ENCODE peak calls at places on chromosomes 7 and 10, in five cellular contexts. F is heart left ventricle, B is kidney epithelial cell, J is HepG2, I is choroid plexus epithelial cell. Y is an unnamed sample.

GRCh38 chr10:27759483-27760281 is 14.1 kb upstream of the MKX start:
- DNase-seq in J (no peak), I (no peak), B (no peak), F (no peak), Y (no peak)

GRCh38 chr10:85786401-85786899 is 580.1 kb downstream of the GRID1 start:
- DNase-seq in B (no peak), I (no peak), F (peak), J (no peak), Y (no peak)

GRCh38 chr10:112525215-112525614 is 78.2 kb downstream of the VTI1A start:
- DNase-seq in B (no peak), I (no peak), J (no peak), F (no peak), Y (no peak)

GRCh38 chr7:92135100-92135429 is 788 bp upstream of the CYP51A1 start:
- DNase-seq in F (no peak), I (peak), B (no peak), J (peak), Y (peak)

GRCh38 chr7:155918720-155919399 is 106.6 kb upstream of the SHH start:
- DNase-seq in B (peak), F (peak), I (peak), J (peak), Y (peak)

GRCh38 chr10:33882996-33883395 is 548.5 kb upstream of the NRP1 start:
- DNase-seq in J (no peak), F (no peak), B (no peak), I (no peak), Y (no peak)

GRCh38 chr10:8628351-8628750 is 573.9 kb downstream of the GATA3 start:
- DNase-seq in B (peak), F (no peak), J (no peak), I (no peak), Y (no peak)

GRCh38 chr10:122786269-122786668 is 59.4 kb downstream of the CUZD1 start:
- DNase-seq in J (peak), F (no peak), I (peak), B (no peak), Y (no peak)

GRCh38 chr7:27551803-27552202 is 110.9 kb downstream of the HIBADH start:
- DNase-seq in J (no peak), B (no peak), I (no peak), F (no peak), Y (no peak)

GRCh38 chr10:15931376-15931775 is 71.1 kb upstream of the MINDY3 start:
- DNase-seq in J (no peak), I (no peak), B (no peak), F (no peak), Y (no peak)

GRCh38 chr10:11025978-11026377 is 8.3 kb downstream of the CELF2 start:
- DNase-seq in I (no peak), B (no peak), F (no peak), J (no peak), Y (no peak)

GRCh38 chr7:6276911-6277408 is 4.5 kb upstream of the CYTH3 start:
- DNase-seq in F (no peak), J (no peak), I (peak), B (no peak), Y (no peak)

GRCh38 chr7:123198111-123198510 is 1.7 kb downstream of the SLC13A1 start:
- DNase-seq in J (no peak), B (no peak), I (no peak), F (no peak), Y (no peak)

GRCh38 chr10:71684356-71685173 is 35.0 kb downstream of the C10orf105 start:
- DNase-seq in I (peak), F (no peak), B (no peak), J (no peak), Y (no peak)

GRCh38 chr10:12534824-12535223 is 185.5 kb downstream of the CAMK1D start:
- DNase-seq in I (peak), J (no peak), F (no peak), B (peak), Y (no peak)

GRCh38 chr7:121126801-121127534 is 138.5 kb downstream of the CPED1 start:
- DNase-seq in I (peak), B (no peak), F (no peak), J (no peak), Y (no peak)

GRCh38 chr7:138243430-138243829 is 167.2 kb downstream of the AKR1D1 start:
- DNase-seq in J (peak), B (no peak), I (peak), F (peak), Y (peak)

GRCh38 chr10:121154846-121155245 is 303.7 kb downstream of the WDR11 start:
- DNase-seq in I (no peak), F (no peak), J (peak), B (peak), Y (no peak)

GRCh38 chr10:102457591-102458150 is 6.3 kb upstream of the C10orf95 start:
- DNase-seq in I (no peak), F (no peak), J (no peak), B (no peak), Y (no peak)

GRCh38 chr7:45295222-45295621 is 137.6 kb downstream of the RAMP3 start:
- DNase-seq in F (no peak), I (no peak), B (no peak), J (no peak), Y (no peak)

GRCh38 chr10:93267521-93267920 is 193.8 kb downstream of the CYP26A1 start:
- DNase-seq in F (no peak), J (no peak), I (no peak), B (no peak), Y (no peak)

GRCh38 chr7:93245525-93246432 is 13.6 kb downstream of the VPS50 start:
- DNase-seq in I (peak), J (peak), F (no peak), B (no peak), Y (no peak)

GRCh38 chr7:45036801-45037200 is 36.8 kb downstream of the CCM2 start:
- DNase-seq in F (no peak), I (no peak), J (no peak), B (no peak), Y (no peak)

GRCh38 chr7:19526639-19527038 is 182.2 kb downstream of the POLR1F start:
- DNase-seq in I (no peak), F (no peak), J (no peak), B (no peak), Y (no peak)

GRCh38 chr7:157047148-157047547 is 36.7 kb upstream of the MNX1 start:
- DNase-seq in I (no peak), J (no peak), B (peak), F (no peak), Y (no peak)

GRCh38 chr7:98107313-98107691 is 640 bp downstream of the LMTK2 start:
- DNase-seq in J (no peak), F (peak), B (no peak), I (peak), Y (peak)

GRCh38 chr10:132548106-132548823 is 10.7 kb downstream of the INPP5A start:
- DNase-seq in B (no peak), J (no peak), I (no peak), F (no peak), Y (no peak)

GRCh38 chr7:128884561-128885369 is 22.1 kb downstream of the ATP6V1F start:
- DNase-seq in I (no peak), J (no peak), F (no peak), B (no peak), Y (no peak)

GRCh38 chr7:129188892-129189660 is 643 bp downstream of the SMO start:
- DNase-seq in B (no peak), F (no peak), I (peak), J (no peak), Y (no peak)

GRCh38 chr10:35933940-35934636 is 292.0 kb upstream of the FZD8 start:
- DNase-seq in J (no peak), F (no peak), B (no peak), I (no peak), Y (no peak)

GRCh38 chr7:99383203-99383602 is 8.7 kb downstream of the ARPC1B start:
- DNase-seq in B (no peak), I (no peak), F (no peak), J (no peak), Y (no peak)

GRCh38 chr10:60865198-60865783 is 78.7 kb downstream of the RHOBTB1 start:
- DNase-seq in B (no peak), J (no peak), I (no peak), F (no peak), Y (no peak)

GRCh38 chr10:127999291-127999690 is 92.4 kb downstream of the PTPRE start:
- DNase-seq in B (no peak), J (no peak), I (no peak), F (no peak), Y (no peak)

GRCh38 chr10:129771576-129772471 is 192.2 kb downstream of the EBF3 start:
- DNase-seq in B (no peak), F (no peak), I (no peak), J (no peak), Y (no peak)

GRCh38 chr7:17846935-17847334 is 93.4 kb downstream of the SNX13 start:
- DNase-seq in B (no peak), I (no peak), J (no peak), F (no peak), Y (no peak)
- H3K4me3 ChIP-seq in B (no peak), I (no peak), J (no peak), F (no peak), Y (no peak)

GRCh38 chr10:5293691-5294550 is 70.8 kb upstream of the UCN3 start:
- DNase-seq in I (peak), J (peak), F (peak), B (no peak), Y (peak)
- TF ChIP-seq CTCF in I (peak), J (peak), F (peak), B (peak), Y (peak)

DNA sequence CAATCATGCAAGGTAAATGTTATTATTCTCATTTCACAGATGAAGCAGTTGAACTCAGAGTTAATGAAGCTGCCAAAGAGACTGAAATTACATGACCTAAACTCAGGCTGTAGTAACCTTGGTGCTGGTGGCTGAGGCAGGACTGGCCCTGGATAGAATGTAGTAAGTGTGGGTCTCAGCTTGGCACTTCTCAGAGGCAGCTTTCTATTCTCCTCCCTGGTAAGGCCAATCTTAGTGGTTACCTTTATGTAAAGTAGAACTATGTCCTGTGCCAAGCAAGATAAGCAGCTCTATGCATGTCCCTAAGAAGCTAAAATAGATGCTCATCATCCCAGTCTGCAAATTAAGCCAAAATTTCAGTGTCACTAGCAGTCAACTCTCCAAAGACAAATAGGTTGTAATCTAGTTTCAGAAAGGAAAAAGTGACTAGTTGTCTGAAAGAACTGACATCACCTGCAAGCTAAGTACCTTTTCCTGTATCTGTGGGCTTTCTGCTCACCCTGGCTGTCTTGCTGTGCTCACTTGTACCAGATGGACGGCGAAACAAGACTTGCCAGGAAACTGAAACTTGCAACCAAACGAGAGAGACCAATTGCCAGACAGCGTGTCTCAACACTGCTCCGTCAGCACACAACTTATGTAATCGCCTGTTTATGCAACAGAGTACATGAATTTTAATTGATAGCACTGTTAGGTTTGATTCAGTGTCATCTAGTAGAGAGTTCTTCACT is 43.7 kb downstream of the CH25H start:
- DNase-seq in B (no peak), F (peak), J (no peak), I (no peak), Y (peak)
- H3K4me3 ChIP-seq in B (no peak), F (no peak), J (no peak), I (no peak), Y (no peak)

GRCh38 chr7:116828281-116828680 is 34.1 kb upstream of the CAPZA2 start:
- DNase-seq in F (no peak), I (no peak), J (no peak), B (no peak), Y (no peak)
- TF ChIP-seq CTCF in F (no peak), I (no peak), J (no peak), B (no peak), Y (no peak)

DNA sequence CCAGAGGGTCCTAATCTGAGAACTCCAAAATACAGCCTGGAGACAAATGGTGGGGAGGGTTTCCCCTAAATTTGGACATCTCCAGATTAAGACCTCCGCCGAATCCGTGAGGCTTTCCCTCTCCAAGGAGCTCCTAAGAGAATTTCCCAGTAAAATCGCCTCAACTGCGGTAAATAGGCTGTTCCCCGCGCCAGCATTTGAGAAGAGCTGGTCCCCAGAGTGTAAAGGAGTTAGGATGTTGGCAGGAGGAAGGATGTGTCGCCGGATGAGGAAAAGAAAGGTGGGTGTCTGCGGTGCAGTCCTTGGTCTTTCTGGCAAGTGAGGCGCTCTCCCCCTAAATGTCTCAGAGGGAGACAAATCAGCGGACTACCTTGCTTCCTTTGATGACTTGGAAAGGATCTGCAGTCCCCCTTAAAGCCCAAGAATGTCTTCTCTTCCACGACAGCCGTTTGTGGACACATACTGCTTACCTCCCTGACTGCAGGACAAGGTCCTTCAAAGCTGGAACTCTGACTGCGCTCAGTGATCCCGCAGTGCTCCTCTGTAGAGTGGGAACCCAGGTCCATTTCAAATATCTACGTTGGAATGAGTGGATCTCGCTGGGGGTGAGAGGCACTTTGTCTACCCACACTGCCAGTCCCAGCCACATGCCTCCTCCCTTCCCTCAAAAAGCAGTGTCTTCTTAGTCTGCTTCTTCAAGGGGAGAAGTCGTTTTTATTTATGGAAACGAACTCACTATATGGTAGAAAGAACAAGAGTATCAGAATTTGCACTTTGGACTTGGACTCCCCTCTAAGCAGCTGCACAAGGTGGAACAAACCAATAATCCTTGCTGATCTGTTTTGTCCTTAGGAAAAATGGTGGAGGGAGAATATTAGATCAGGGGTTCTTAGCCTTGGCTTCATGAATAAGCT is 1.0 kb upstream of the DLG5 start:
- DNase-seq in I (no peak), F (no peak), B (no peak), J (no peak), Y (no peak)
- H3K4me3 ChIP-seq in I (peak), F (peak), B (peak), J (peak), Y (peak)

GRCh38 chr7:142299226-142299625 is 41.4 kb upstream of the PRSS58 start:
- DNase-seq in F (no peak), J (no peak), I (no peak), B (no peak), Y (no peak)

GRCh38 chr7:142300689-142301088 is 42.8 kb upstream of the PRSS58 start:
- DNase-seq in I (no peak), J (no peak), F (no peak), B (no peak), Y (no peak)

GRCh38 chr7:142301299-142301698 is 43.4 kb upstream of the PRSS58 start:
- DNase-seq in B (no peak), I (no peak), J (no peak), F (no peak), Y (no peak)

GRCh38 chr7:142298631-142299030 is 40.8 kb upstream of the PRSS58 start:
- DNase-seq in J (no peak), F (no peak), B (no peak), I (no peak), Y (no peak)

GRCh38 chr7:142298009-142298408 is 40.2 kb upstream of the PRSS58 start:
- DNase-seq in J (peak), I (peak), B (no peak), F (no peak), Y (no peak)
- TF ChIP-seq CTCF in J (peak), I (peak), B (peak), F (no peak), Y (no peak)

GRCh38 chr7:21543528-21544302 is 876 bp downstream of the DNAH11 start:
- DNase-seq in B (no peak), F (no peak), J (no peak), I (peak), Y (no peak)
- H3K4me3 ChIP-seq in B (peak), F (peak), J (no peak), I (peak), Y (no peak)

GRCh38 chr10:95183451-95184230 is 10.4 kb upstream of the ACSM6 start:
- DNase-seq in F (peak), I (peak), B (peak), J (no peak), Y (peak)
- TF ChIP-seq CTCF in F (peak), I (peak), B (peak), J (no peak), Y (peak)

GRCh38 chr7:64876792-64877713 is 26.0 kb upstream of the ZNF273 start:
- DNase-seq in J (no peak), F (peak), I (peak), B (no peak), Y (peak)
- H3K4me3 ChIP-seq in J (no peak), F (peak), I (peak), B (peak), Y (no peak)

GRCh38 chr7:84638339-84638697 is 443.7 kb upstream of the SEMA3A start:
- DNase-seq in B (no peak), J (no peak), I (no peak), F (no peak), Y (no peak)
- TF ChIP-seq CTCF in B (no peak), J (no peak), I (no peak), F (no peak), Y (no peak)

Y was measured in adrenal gland.